ENCODE peak calls at places on chromosomes 2 and 18, in eight cellular contexts. U is right lobe of liver, K is IMR-90, H is K562, Y is cardiac muscle cell, A is esophagus squamous epithelium, F is Calu3, E is right atrium auricular region. C is an unnamed sample.

GRCh38 chr2:227447606-227448005 is 24.4 kb upstream of the AGFG1 start:
- DNase-seq in K (peak; percentile 88), F (no peak), E (no peak), Y (no peak), U (no peak), H (no peak), A (no peak), C (no peak)

GRCh38 chr2:11155326-11156059 is at the start of gene SLC66A3:
- DNase-seq in E (no peak), A (no peak), U (no peak), K (peak; percentile 87), H (no peak), F (no peak), Y (peak; percentile 95), C (no peak)

GRCh38 chr2:16061406-16062217 is 121.3 kb downstream of the MYCN start:
- DNase-seq in A (no peak), E (no peak), H (no peak), F (no peak), Y (no peak), U (no peak), K (no peak), C (no peak)

GRCh38 chr2:238146884-238147544 is 8.5 kb downstream of the KLHL30 start:
- DNase-seq in K (no peak), Y (no peak), H (no peak), F (no peak), A (no peak), E (no peak), U (no peak), C (no peak)

GRCh38 chr2:134737671-134738070 is 18.9 kb upstream of the TMEM163 start:
- DNase-seq in U (no peak), F (no peak), K (no peak), H (no peak), Y (no peak), A (no peak), E (no peak), C (no peak)

GRCh38 chr2:67760995-67761394 is 301.8 kb downstream of the C1D start:
- DNase-seq in Y (no peak), E (no peak), F (no peak), H (no peak), U (no peak), K (no peak), A (no peak), C (no peak)

GRCh38 chr2:105454801-105455485 is 56.1 kb upstream of the FHL2 start:
- DNase-seq in U (peak; percentile 50), H (peak; percentile 37), E (no peak), F (peak; percentile 76), A (no peak), Y (peak; percentile 77), K (peak; percentile 61), C (no peak)

GRCh38 chr2:219119422-219120043 is 41.1 kb downstream of the NHEJ1 start:
- DNase-seq in F (peak; percentile 75), K (peak; percentile 53), Y (peak; percentile 71), E (peak; percentile 68), A (no peak), H (peak; percentile 50), U (peak; percentile 75), C (no peak)

GRCh38 chr2:164877927-164878326 is 36.3 kb upstream of the COBLL1 start:
- DNase-seq in H (no peak), K (no peak), A (no peak), F (no peak), E (no peak), Y (no peak), U (no peak), C (no peak)

GRCh38 chr18:54240629-54241107 is 16.2 kb upstream of the MBD2 start:
- DNase-seq in E (no peak), Y (peak; percentile 74), K (no peak), A (no peak), U (no peak), F (no peak), H (no peak), C (no peak)

GRCh38 chr18:27994571-27994970 is 182.4 kb downstream of the CDH2 start:
- DNase-seq in K (no peak), H (no peak), Y (no peak), U (no peak), F (no peak), A (no peak), E (no peak), C (no peak)

GRCh38 chr2:148614024-148614331 is 30.6 kb upstream of the EPC2 start:
- DNase-seq in Y (peak; percentile 14), U (no peak), H (no peak), A (no peak), F (peak; percentile 11), K (no peak), E (no peak), C (no peak)

GRCh38 chr2:234269769-234270204 is 219.3 kb downstream of the SPP2 start:
- DNase-seq in E (no peak), H (no peak), Y (peak; percentile 89), F (no peak), K (peak; percentile 71), A (no peak), U (no peak), C (no peak)

GRCh38 chr18:48348739-48349138 is 60.4 kb downstream of the ZBTB7C start:
- DNase-seq in E (no peak), A (no peak), U (peak; percentile 82), H (no peak), Y (no peak), F (no peak), K (no peak), C (no peak)

GRCh38 chr2:65075605-65076344 is 19.6 kb downstream of the CEP68 start:
- DNase-seq in U (no peak), E (no peak), Y (no peak), A (no peak), F (no peak), K (no peak), H (peak; percentile 33), C (no peak)

GRCh38 chr2:191386938-191387536 is 141.8 kb downstream of the MYO1B start:
- DNase-seq in F (no peak), U (no peak), A (no peak), E (no peak), H (no peak), Y (peak; percentile 66), K (peak; percentile 89), C (no peak)

GRCh38 chr2:169871994-169872393 is 44.7 kb downstream of the UBR3 start:
- DNase-seq in A (no peak), K (no peak), H (no peak), F (no peak), E (no peak), U (no peak), Y (no peak), C (no peak)

DNA sequence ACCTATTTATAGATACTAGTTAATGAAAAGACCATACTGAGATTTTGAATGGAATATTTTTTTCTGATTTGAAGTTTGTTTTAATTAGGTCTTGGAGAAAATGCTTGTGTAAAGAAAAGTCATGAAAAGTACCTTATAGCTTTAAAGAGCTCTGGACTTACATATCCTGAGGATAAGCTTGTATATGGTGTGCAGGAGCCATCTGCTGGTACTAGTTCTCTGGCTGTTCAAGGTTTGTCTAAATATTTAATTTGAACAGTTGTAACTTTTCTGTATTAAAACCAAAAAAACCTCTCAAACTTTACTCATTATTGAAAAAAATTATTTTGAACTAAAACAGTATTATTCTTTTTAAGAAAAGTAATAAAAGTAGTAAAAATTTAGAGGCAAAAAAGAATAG is 50.2 kb downstream of the UBR3 start:
- DNase-seq in U (no peak), H (no peak), F (no peak), K (peak; percentile 33), A (no peak), E (no peak), Y (peak; percentile 63), C (no peak)
- TF ChIP-seq CTCF in U (peak; percentile 53), H (peak; percentile 79), F (no peak), K (peak; percentile 45), A (no peak), E (no peak), Y (peak; percentile 47), C (peak; percentile 48)

GRCh38 chr18:30361864-30362540 is 680.5 kb downstream of the DSC3 start:
- DNase-seq in A (no peak), F (no peak), H (no peak), U (no peak), E (no peak), K (no peak), Y (no peak), C (no peak)
- TF ChIP-seq CTCF in A (no peak), F (no peak), H (peak; percentile 2), U (no peak), E (no peak), K (no peak), Y (no peak), C (no peak)

GRCh38 chr2:129299338-129299737 is 680.1 kb upstream of the RAB6C start:
- DNase-seq in K (no peak), E (no peak), F (no peak), U (no peak), A (no peak), Y (no peak), H (no peak), C (no peak)

GRCh38 chr2:129300456-129300855 is 679.0 kb upstream of the RAB6C start:
- DNase-seq in F (no peak), Y (no peak), H (no peak), E (no peak), U (no peak), A (no peak), K (no peak), C (no peak)

GRCh38 chr2:129296401-129297343 is 682.8 kb upstream of the RAB6C start:
- DNase-seq in U (no peak), H (no peak), K (no peak), F (no peak), A (no peak), Y (peak; percentile 26), E (no peak), C (no peak)

GRCh38 chr2:129299756-129300155 is 679.7 kb upstream of the RAB6C start:
- DNase-seq in A (no peak), U (no peak), F (no peak), K (no peak), H (no peak), Y (no peak), E (no peak), C (no peak)

DNA sequence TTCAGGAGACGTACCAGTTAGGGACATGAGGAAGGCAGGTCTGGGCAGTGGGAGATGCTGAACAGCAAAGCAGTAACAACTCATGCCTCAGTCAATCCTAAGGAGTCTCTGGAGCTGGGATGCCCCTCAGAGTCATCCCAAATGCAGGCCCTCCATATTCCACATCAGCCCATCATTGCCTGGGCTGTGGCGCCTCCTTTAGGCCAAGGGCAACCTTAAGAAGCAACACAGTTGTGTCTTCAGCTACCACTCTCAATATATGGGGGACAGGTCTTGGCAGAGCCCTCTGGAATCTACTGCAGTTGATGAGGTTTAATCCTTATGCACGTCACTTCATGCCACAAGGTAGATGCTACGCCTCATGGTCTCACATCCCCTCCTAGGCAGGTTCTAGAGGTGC is 682.0 kb upstream of the RAB6C start:
- DNase-seq in F (no peak), Y (peak; percentile 3), E (no peak), H (peak; percentile 10), U (no peak), K (no peak), A (no peak), C (no peak)
- TF ChIP-seq CTCF in F (no peak), Y (peak; percentile 22), E (no peak), H (peak; percentile 21), U (no peak), K (no peak), A (no peak), C (no peak)

DNA sequence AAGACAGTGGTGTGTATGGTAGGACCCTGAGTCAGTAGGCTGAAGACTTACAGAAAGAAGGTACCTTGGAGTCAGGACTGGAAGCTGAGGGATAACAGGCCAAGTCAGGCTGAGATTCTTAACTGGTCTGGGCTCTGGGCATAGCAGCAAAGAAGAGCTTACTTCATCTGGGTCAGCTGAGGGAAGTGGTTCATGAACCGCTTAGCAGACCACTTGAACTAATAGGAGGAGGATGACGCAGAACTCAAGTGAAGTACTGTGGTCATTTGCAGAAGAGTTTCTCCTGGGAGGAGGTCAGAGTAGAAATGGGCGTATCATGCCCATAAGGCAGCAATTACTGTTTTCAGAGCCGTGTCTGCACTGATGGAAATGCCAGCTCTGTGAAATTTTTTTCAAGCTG is 164.5 kb downstream of the LCLAT1 start:
- DNase-seq in E (no peak), F (no peak), H (no peak), U (no peak), K (no peak), A (no peak), Y (no peak), C (no peak)
- TF ChIP-seq CTCF in E (no peak), F (no peak), H (no peak), U (no peak), K (no peak), A (no peak), Y (no peak), C (no peak)